ENCODE peak calls at places on chromosomes 12 and 14, in four cellular contexts. One of them, this sample, is unnamed.

GRCh38 chr14:63383776-63384367 is 65.1 kb upstream of the GPHB5 start:
- DNase-seq in LHCN-M2: no peak
- DNase-seq in RWPE1: no peak
- DNase-seq in HEK293T: no peak
- DNase-seq in this sample: no peak

GRCh38 chr12:108365324-108365723 is 26.2 kb upstream of the CMKLR1 start:
- DNase-seq in HEK293T: no peak
- DNase-seq in LHCN-M2: no peak
- DNase-seq in RWPE1: no peak
- DNase-seq in this sample: no peak

GRCh38 chr12:119671070-119671469 is 3.1 kb downstream of the PRKAB1 start:
- DNase-seq in LHCN-M2: no peak
- DNase-seq in RWPE1: no peak
- DNase-seq in HEK293T: no peak
- DNase-seq in this sample: no peak

GRCh38 chr12:83826112-83826511 is 1086.5 kb downstream of the SLC6A15 start:
- DNase-seq in RWPE1: peak
- DNase-seq in LHCN-M2: no peak
- DNase-seq in HEK293T: peak
- DNase-seq in this sample: peak

GRCh38 chr14:104509673-104510072 is 69.9 kb upstream of the C14orf180 start:
- DNase-seq in RWPE1: no peak
- DNase-seq in HEK293T: no peak
- DNase-seq in LHCN-M2: no peak
- DNase-seq in this sample: no peak

GRCh38 chr12:83823386-83824045 is 1089.1 kb downstream of the SLC6A15 start:
- DNase-seq in RWPE1: no peak
- DNase-seq in HEK293T: peak
- DNase-seq in LHCN-M2: peak
- DNase-seq in this sample: peak

GRCh38 chr12:89212339-89212771 is 139.9 kb downstream of the DUSP6 start:
- DNase-seq in HEK293T: no peak
- DNase-seq in RWPE1: no peak
- DNase-seq in LHCN-M2: no peak
- DNase-seq in this sample: no peak

GRCh38 chr12:100737168-100737567 is 57.4 kb upstream of the ANO4 start:
- DNase-seq in LHCN-M2: no peak
- DNase-seq in HEK293T: no peak
- DNase-seq in RWPE1: no peak
- DNase-seq in this sample: no peak

GRCh38 chr12:116442981-116443380 is 116.2 kb upstream of the MAP1LC3B2 start:
- DNase-seq in RWPE1: no peak
- DNase-seq in HEK293T: no peak
- DNase-seq in LHCN-M2: no peak
- DNase-seq in this sample: peak

GRCh38 chr12:5246196-5246595 is 185.7 kb upstream of the NTF3 start:
- DNase-seq in LHCN-M2: no peak
- DNase-seq in HEK293T: no peak
- DNase-seq in RWPE1: no peak
- DNase-seq in this sample: no peak

GRCh38 chr14:105480807-105481801 is 5.6 kb upstream of the CRIP1 start:
- DNase-seq in RWPE1: peak
- DNase-seq in HEK293T: peak
- DNase-seq in LHCN-M2: peak
- DNase-seq in this sample: peak

GRCh38 chr12:124661382-124661781 is 94.0 kb upstream of the NCOR2 start:
- DNase-seq in RWPE1: no peak
- DNase-seq in LHCN-M2: no peak
- DNase-seq in HEK293T: no peak
- DNase-seq in this sample: no peak

GRCh38 chr12:7542813-7543212 is 39.2 kb upstream of the CD163 start:
- DNase-seq in LHCN-M2: peak
- DNase-seq in RWPE1: no peak
- DNase-seq in HEK293T: no peak
- DNase-seq in this sample: no peak

GRCh38 chr14:103315368-103315911 is 18.6 kb upstream of the EIF5 start:
- DNase-seq in LHCN-M2: peak
- DNase-seq in HEK293T: no peak
- DNase-seq in RWPE1: no peak
- DNase-seq in this sample: peak

GRCh38 chr12:132629330-132629729 is 10.8 kb downstream of the P2RX2 start:
- DNase-seq in RWPE1: no peak
- DNase-seq in HEK293T: no peak
- DNase-seq in LHCN-M2: no peak
- DNase-seq in this sample: no peak